ENCODE peak calls at places on chromosomes 7 and 10, in nine cellular contexts. R, G, N, A, F, Y, X, E and O are unnamed samples.

GRCh38 chr7:79615871-79616640 is 162.6 kb upstream of the MAGI2 start:
- DNase-seq in A (no peak), N (no peak), E (no peak), Y (no peak), R (no peak), G (no peak), F (no peak), X (no peak), O (peak; percentile 14)

GRCh38 chr10:100889546-100889945 is 23.2 kb upstream of the SLF2 start:
- DNase-seq in X (no peak), F (no peak), Y (no peak), R (no peak), G (no peak), A (no peak), E (no peak), N (no peak), O (no peak)

GRCh38 chr10:62640386-62640785 is 164.1 kb upstream of the ADO start:
- DNase-seq in G (no peak), N (no peak), Y (peak; percentile 55), X (no peak), R (no peak), E (no peak), F (no peak), A (no peak), O (peak; percentile 6)

GRCh38 chr10:4120454-4120853 is 335.4 kb upstream of the KLF6 start:
- DNase-seq in Y (no peak), A (no peak), R (no peak), F (no peak), E (no peak), X (no peak), N (no peak), G (no peak), O (no peak)

GRCh38 chr7:16345979-16346958 is 75.1 kb downstream of the CRPPA start:
- DNase-seq in E (no peak), A (no peak), R (peak; percentile 27), G (no peak), F (no peak), X (no peak), Y (peak; percentile 43), N (no peak), O (peak; percentile 63)

GRCh38 chr7:21426286-21426957 is 1.5 kb upstream of the SP4 start:
- DNase-seq in F (no peak), E (no peak), Y (no peak), R (no peak), X (peak; percentile 4), G (no peak), N (no peak), A (no peak), O (no peak)

GRCh38 chr7:88344956-88345832 is 38.5 kb upstream of the STEAP4 start:
- DNase-seq in N (no peak), F (no peak), E (peak; percentile 76), R (peak; percentile 26), X (peak; percentile 48), A (no peak), G (no peak), Y (no peak), O (peak; percentile 62)

GRCh38 chr7:7017707-7018265 is 164.6 kb upstream of the C1GALT1 start:
- DNase-seq in E (no peak), R (no peak), Y (no peak), N (no peak), A (no peak), G (no peak), F (no peak), X (no peak), O (no peak)

GRCh38 chr7:147771344-147771743 is 819.2 kb upstream of the C7orf33 start:
- DNase-seq in X (no peak), A (no peak), G (no peak), F (no peak), R (no peak), Y (no peak), N (no peak), E (no peak), O (no peak)

GRCh38 chr10:308572-309085 is 173.4 kb downstream of the ZMYND11 start:
- DNase-seq in F (no peak), R (no peak), A (no peak), G (no peak), X (no peak), N (no peak), Y (no peak), E (no peak), O (no peak)

GRCh38 chr10:28778524-28778923 is 101.2 kb downstream of the BAMBI start:
- DNase-seq in N (no peak), E (no peak), F (no peak), Y (no peak), A (no peak), X (no peak), G (no peak), R (no peak), O (no peak)

GRCh38 chr10:121608669-121609190 is 10.5 kb upstream of the FGFR2 start:
- DNase-seq in F (peak; percentile 15), A (no peak), X (peak; percentile 59), Y (no peak), R (peak; percentile 75), G (no peak), E (peak; percentile 66), N (no peak), O (peak; percentile 76)

GRCh38 chr7:30924624-30925023 is 13.0 kb downstream of the AQP1 start:
- DNase-seq in F (no peak), A (no peak), E (peak; percentile 42), G (no peak), R (no peak), N (no peak), Y (no peak), X (no peak), O (peak; percentile 0)

GRCh38 chr10:14583252-14583651 is 191.4 kb downstream of the FAM107B start:
- DNase-seq in E (no peak), A (no peak), X (no peak), F (peak; percentile 49), R (no peak), Y (no peak), G (no peak), N (peak; percentile 60), O (no peak)